ENCODE peak calls at places on chromosome 6, in four cellular contexts. One of them, this sample, is unnamed.
A peak's percentile ranks its signal among the peaks of the same experiment; 100 is the strongest.

GRCh38 chr6:133958782-133959181 is 5.8 kb downstream of the TBPL1 start:
- DNase-seq in K562: no peak
- DNase-seq in HepG2: no peak
- DNase-seq in GM12878: no peak
- DNase-seq in this sample: no peak

GRCh38 chr6:31690231-31691077 is 9.6 kb upstream of the LY6G5C start:
- DNase-seq in K562: peak; percentile 97
- DNase-seq in HepG2: no peak
- DNase-seq in GM12878: no peak
- DNase-seq in this sample: no peak

GRCh38 chr6:14728396-14729024 is 517.4 kb upstream of the JARID2 start:
- DNase-seq in K562: peak; percentile 74
- DNase-seq in HepG2: no peak
- DNase-seq in GM12878: no peak
- DNase-seq in this sample: no peak

GRCh38 chr6:135481786-135482369 is 15.7 kb downstream of the AHI1 start:
- DNase-seq in K562: no peak
- DNase-seq in HepG2: no peak
- DNase-seq in GM12878: no peak
- DNase-seq in this sample: no peak

GRCh38 chr6:21905531-21905930 is 312.0 kb downstream of the SOX4 start:
- DNase-seq in K562: no peak
- DNase-seq in HepG2: no peak
- DNase-seq in GM12878: no peak
- DNase-seq in this sample: no peak

GRCh38 chr6:168060521-168060931 is 18.5 kb downstream of the FRMD1 start:
- DNase-seq in K562: peak; percentile 76
- DNase-seq in HepG2: peak; percentile 64
- DNase-seq in GM12878: no peak
- DNase-seq in this sample: peak; percentile 13

GRCh38 chr6:84953401-84953800 is 189.0 kb upstream of the TBX18 start:
- DNase-seq in K562: no peak
- DNase-seq in HepG2: no peak
- DNase-seq in GM12878: no peak
- DNase-seq in this sample: no peak

GRCh38 chr6:30075094-30075986 is at the start of gene RNF39:
- DNase-seq in K562: peak; percentile 61
- DNase-seq in HepG2: peak; percentile 55
- DNase-seq in GM12878: no peak
- DNase-seq in this sample: no peak

GRCh38 chr6:34543421-34543820 is 12.7 kb downstream of the SPDEF start:
- DNase-seq in K562: no peak
- DNase-seq in HepG2: no peak
- DNase-seq in GM12878: no peak
- DNase-seq in this sample: no peak

GRCh38 chr6:55960344-55960743 is 85.0 kb upstream of the BMP5 start:
- DNase-seq in K562: no peak
- DNase-seq in HepG2: no peak
- DNase-seq in GM12878: no peak
- DNase-seq in this sample: no peak

GRCh38 chr6:54916858-54917257 is 70.3 kb downstream of the FAM83B start:
- DNase-seq in K562: no peak
- DNase-seq in HepG2: no peak
- DNase-seq in GM12878: no peak
- DNase-seq in this sample: peak; percentile 32

GRCh38 chr6:26304213-26305096 is 60.5 kb upstream of the BTN3A2 start:
- DNase-seq in K562: peak; percentile 41
- DNase-seq in HepG2: no peak
- DNase-seq in GM12878: no peak
- DNase-seq in this sample: no peak

GRCh38 chr6:43509984-43510826 is at the start of gene LRRC73:
- DNase-seq in K562: peak; percentile 90
- DNase-seq in HepG2: peak; percentile 64
- DNase-seq in GM12878: no peak
- DNase-seq in this sample: peak; percentile 34

GRCh38 chr6:158793432-158793831 is 25.7 kb downstream of the EZR start:
- DNase-seq in K562: peak; percentile 56
- DNase-seq in HepG2: peak; percentile 66
- DNase-seq in GM12878: no peak
- DNase-seq in this sample: peak; percentile 47

GRCh38 chr6:89386917-89387491 is 25.1 kb downstream of the RRAGD start:
- DNase-seq in K562: no peak
- DNase-seq in HepG2: no peak
- DNase-seq in GM12878: peak; percentile 41
- DNase-seq in this sample: no peak

GRCh38 chr6:55433446-55434130 is 106.3 kb downstream of the GFRAL start:
- DNase-seq in K562: no peak
- DNase-seq in HepG2: no peak
- DNase-seq in GM12878: no peak
- DNase-seq in this sample: no peak

GRCh38 chr6:86276056-86276455 is 633.4 kb upstream of the SYNCRIP start:
- DNase-seq in K562: no peak
- DNase-seq in HepG2: no peak
- DNase-seq in GM12878: no peak
- DNase-seq in this sample: no peak

GRCh38 chr6:82954351-82954750 is 111.3 kb downstream of the UBE3D start:
- DNase-seq in K562: no peak
- DNase-seq in HepG2: no peak
- DNase-seq in GM12878: no peak
- DNase-seq in this sample: no peak

GRCh38 chr6:121838842-121839241 is 403.4 kb downstream of the GJA1 start:
- DNase-seq in K562: no peak
- DNase-seq in HepG2: no peak
- DNase-seq in GM12878: no peak
- DNase-seq in this sample: no peak

GRCh38 chr6:130406935-130407532 is 41.2 kb downstream of the TMEM200A start:
- DNase-seq in K562: no peak
- DNase-seq in HepG2: no peak
- DNase-seq in GM12878: no peak
- DNase-seq in this sample: no peak

GRCh38 chr6:37934276-37934675 is 114.7 kb downstream of the ZFAND3 start:
- DNase-seq in K562: no peak
- DNase-seq in HepG2: no peak
- DNase-seq in GM12878: no peak
- DNase-seq in this sample: no peak

GRCh38 chr6:157097255-157097936 is 225.9 kb downstream of the TMEM242 start:
- DNase-seq in K562: no peak
- DNase-seq in HepG2: no peak
- DNase-seq in GM12878: no peak
- DNase-seq in this sample: no peak

GRCh38 chr6:13709698-13710551 is 1.7 kb downstream of the RANBP9 start:
- DNase-seq in K562: peak; percentile 59
- DNase-seq in HepG2: peak; percentile 54
- DNase-seq in GM12878: no peak
- DNase-seq in this sample: no peak

GRCh38 chr6:781350-781961 is 88.5 kb upstream of the EXOC2 start:
- DNase-seq in K562: peak; percentile 55
- DNase-seq in HepG2: no peak
- DNase-seq in GM12878: no peak
- DNase-seq in this sample: no peak

GRCh38 chr6:14674458-14674857 is 556.9 kb downstream of the CD83 start:
- DNase-seq in K562: no peak
- DNase-seq in HepG2: no peak
- DNase-seq in GM12878: no peak
- DNase-seq in this sample: no peak

GRCh38 chr6:154805288-154805911 is 72.2 kb downstream of the SCAF8 start:
- DNase-seq in K562: peak; percentile 42
- DNase-seq in HepG2: peak; percentile 43
- DNase-seq in GM12878: no peak
- DNase-seq in this sample: peak; percentile 52

GRCh38 chr6:32627249-32627648 is 10.0 kb upstream of the HLA-DQA1 start:
- DNase-seq in K562: no peak
- DNase-seq in HepG2: no peak
- DNase-seq in GM12878: no peak
- DNase-seq in this sample: no peak

GRCh38 chr6:132286298-132287019 is 114.8 kb downstream of the MOXD1 start:
- DNase-seq in K562: no peak
- DNase-seq in HepG2: no peak
- DNase-seq in GM12878: no peak
- DNase-seq in this sample: no peak

GRCh38 chr6:8215631-8216030 is 113.3 kb upstream of the EEF1E1 start:
- DNase-seq in K562: no peak
- DNase-seq in HepG2: no peak
- DNase-seq in GM12878: no peak
- DNase-seq in this sample: no peak

GRCh38 chr6:104407957-104408356 is 451.8 kb downstream of the HACE1 start:
- DNase-seq in K562: no peak
- DNase-seq in HepG2: no peak
- DNase-seq in GM12878: no peak
- DNase-seq in this sample: no peak

GRCh38 chr6:117550078-117550600 is 52.2 kb downstream of the GOPC start:
- DNase-seq in K562: no peak
- DNase-seq in HepG2: no peak
- DNase-seq in GM12878: no peak
- DNase-seq in this sample: no peak

GRCh38 chr6:151634336-151634720 is 140.5 kb downstream of the CCDC170 start:
- DNase-seq in K562: no peak
- DNase-seq in HepG2: no peak
- DNase-seq in GM12878: no peak
- DNase-seq in this sample: no peak

GRCh38 chr6:90432408-90432775 is 135.7 kb upstream of the BACH2 start:
- DNase-seq in K562: no peak
- DNase-seq in HepG2: no peak
- DNase-seq in GM12878: no peak
- DNase-seq in this sample: no peak

GRCh38 chr6:40550096-40550731 is 37.0 kb downstream of the LRFN2 start:
- DNase-seq in K562: peak; percentile 73
- DNase-seq in HepG2: peak; percentile 54
- DNase-seq in GM12878: no peak
- DNase-seq in this sample: peak; percentile 53

GRCh38 chr6:160180706-160181105 is 59.1 kb downstream of the SLC22A1 start:
- DNase-seq in K562: no peak
- DNase-seq in HepG2: no peak
- DNase-seq in GM12878: no peak
- DNase-seq in this sample: no peak
- TF ChIP-seq CHD4 in K562: no peak
- TF ChIP-seq CHD4 in HepG2: no peak
- TF ChIP-seq CHD4 in GM12878: no peak
- TF ChIP-seq CHD4 in this sample: no peak

DNA sequence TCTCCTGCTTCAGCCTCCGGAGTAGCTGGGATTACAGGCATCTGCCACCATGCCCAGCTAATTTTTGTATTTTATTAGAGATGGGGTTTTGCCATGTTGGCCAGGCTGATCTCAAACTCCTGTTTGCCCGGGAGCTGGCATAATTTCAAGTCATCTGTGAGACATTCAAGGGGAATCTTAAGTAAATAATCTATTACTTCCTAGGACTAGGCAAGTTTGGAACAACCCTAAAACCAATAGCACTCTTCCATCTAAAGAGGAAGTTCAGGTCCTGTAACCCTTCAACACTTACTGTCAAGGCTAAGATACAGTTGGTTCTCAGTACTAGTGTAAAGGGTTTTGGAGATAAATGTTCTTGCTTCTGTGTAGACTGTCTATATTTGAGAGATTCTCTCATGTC is 267.8 kb upstream of the IRAK1BP1 start:
- DNase-seq in K562: no peak
- DNase-seq in HepG2: no peak
- DNase-seq in GM12878: no peak
- DNase-seq in this sample: no peak
- H3K4me2 ChIP-seq in K562: no peak overlapping the region
- H3K4me2 ChIP-seq in HepG2: no peak overlapping the region
- H3K4me2 ChIP-seq in GM12878: no peak overlapping the region
- H3K4me2 ChIP-seq in this sample: peak overlapping the region; percentile 47

GRCh38 chr6:149887343-149887742 is 10.6 kb downstream of the RAET1E start:
- DNase-seq in K562: no peak
- DNase-seq in HepG2: no peak
- DNase-seq in GM12878: no peak
- DNase-seq in this sample: peak; percentile 71

GRCh38 chr6:149888113-149888512 is 9.8 kb downstream of the RAET1E start:
- DNase-seq in K562: no peak
- DNase-seq in HepG2: no peak
- DNase-seq in GM12878: no peak
- DNase-seq in this sample: peak; percentile 81

GRCh38 chr6:149889321-149889720 is 8.6 kb downstream of the RAET1E start:
- DNase-seq in K562: no peak
- DNase-seq in HepG2: no peak
- DNase-seq in GM12878: no peak
- DNase-seq in this sample: peak; percentile 69

GRCh38 chr6:149890629-149891045 is 7.3 kb downstream of the RAET1E start:
- DNase-seq in K562: peak; percentile 7
- DNase-seq in HepG2: no peak
- DNase-seq in GM12878: no peak
- DNase-seq in this sample: no peak

DNA sequence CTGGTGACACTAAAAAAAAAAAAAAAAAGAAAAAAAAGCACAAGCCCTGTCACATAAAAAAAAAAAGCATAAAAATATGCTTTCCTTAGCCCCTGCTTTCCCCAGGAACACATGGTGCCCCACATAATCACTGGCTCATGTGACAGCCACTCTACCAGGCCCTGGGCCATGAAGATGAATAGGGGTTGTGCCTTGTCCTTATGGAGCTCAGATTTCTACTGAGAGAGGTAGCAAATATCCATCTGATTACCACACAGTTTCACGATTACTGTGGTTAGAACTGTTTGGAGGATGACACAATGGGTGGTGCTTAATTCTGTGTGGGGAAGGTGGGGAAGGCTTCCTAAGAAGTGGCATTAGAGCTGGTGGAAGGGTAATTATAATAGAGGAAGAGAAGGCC is 9.3 kb downstream of the RAET1E start:
- DNase-seq in K562: no peak
- DNase-seq in HepG2: no peak
- DNase-seq in GM12878: no peak
- DNase-seq in this sample: peak; percentile 33
- TF ChIP-seq BHLHE40 in K562: no peak
- TF ChIP-seq BHLHE40 in HepG2: no peak
- TF ChIP-seq BHLHE40 in GM12878: no peak
- TF ChIP-seq BHLHE40 in this sample: no peak

DNA sequence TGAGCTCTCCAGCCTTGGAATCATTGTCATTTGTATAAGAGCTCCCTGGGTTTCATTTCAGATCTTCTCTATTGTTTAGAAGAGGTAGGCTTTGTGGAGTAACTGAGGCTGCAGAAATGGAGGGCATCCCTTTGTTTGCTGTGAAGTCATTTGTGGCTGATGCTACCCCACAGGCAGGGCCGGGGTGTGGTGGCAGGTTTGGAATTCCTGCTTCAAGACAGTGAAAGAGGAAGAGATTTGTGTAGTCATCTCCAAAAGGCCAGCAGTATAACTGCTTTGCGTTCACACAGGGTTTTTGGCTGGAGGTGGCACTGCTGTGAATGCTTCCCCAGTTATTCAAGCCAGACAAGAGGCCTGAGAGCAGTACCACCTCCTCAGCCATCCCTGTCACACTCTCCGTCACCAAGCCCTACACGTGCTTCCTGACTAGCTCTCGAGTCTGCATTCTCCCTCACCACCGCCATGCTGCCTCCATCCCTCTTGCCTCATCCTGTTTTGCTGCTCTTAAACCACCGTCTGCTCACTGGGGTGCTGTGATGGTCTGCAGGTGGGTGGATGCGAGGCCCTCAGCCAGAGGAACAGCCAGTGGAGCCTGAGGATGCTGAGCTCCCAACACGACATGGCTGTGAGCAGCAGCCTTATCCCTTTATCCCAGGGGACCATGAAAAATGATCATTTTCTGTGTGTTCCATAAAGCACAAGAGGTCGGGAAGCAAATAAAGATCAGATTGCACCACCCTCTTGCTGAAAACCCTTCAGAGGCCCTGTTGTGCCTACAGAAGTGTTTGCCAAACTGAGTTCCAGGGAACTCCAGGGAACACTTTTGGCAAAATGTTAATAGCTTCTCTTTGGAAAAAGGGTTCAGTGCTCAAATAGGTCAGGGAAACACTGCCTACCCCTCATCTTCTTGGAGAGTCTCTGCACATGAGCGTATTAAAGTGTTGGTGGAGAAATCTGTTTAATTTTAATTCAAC is 24.1 kb downstream of the ARMC2 start:
- DNase-seq in K562: no peak
- DNase-seq in HepG2: no peak
- DNase-seq in GM12878: no peak
- DNase-seq in this sample: no peak
- TF ChIP-seq CHD4 in K562: no peak
- TF ChIP-seq CHD4 in HepG2: no peak
- TF ChIP-seq CHD4 in GM12878: no peak
- TF ChIP-seq CHD4 in this sample: no peak

This sample was measured in A549.